ENCODE peak calls at places on chromosomes 1 and 21, in nine cellular contexts. Z is body of pancreas; B is CD8-positive, alpha-beta T cell; P is mammary epithelial cell; E is heart right ventricle; V is GM23338; D is left ventricle myocardium inferior; Q is RWPE1; X is upper lobe of right lung. G is an unnamed sample.

GRCh38 chr1:79551321-79551720 is 544.8 kb upstream of the ADGRL4 start:
- DNase-seq in V (no peak), Q (no peak), P (no peak), E (no peak), Z (no peak), D (no peak), X (no peak), B (no peak), G (no peak)

GRCh38 chr1:53826367-53826766 is 11.7 kb downstream of the NDC1 start:
- DNase-seq in Z (no peak), V (peak; percentile 16), E (no peak), B (no peak), P (no peak), Q (no peak), X (no peak), D (no peak), G (no peak)

GRCh38 chr1:206911064-206911663 is 10.6 kb downstream of the FCMR start:
- DNase-seq in P (peak; percentile 60), Z (peak; percentile 52), X (no peak), V (peak; percentile 58), Q (peak; percentile 93), E (no peak), B (no peak), D (no peak), G (no peak)

GRCh38 chr1:107405241-107405640 is 264.4 kb downstream of the NTNG1 start:
- DNase-seq in D (no peak), B (no peak), Z (no peak), E (no peak), V (no peak), X (no peak), Q (no peak), P (peak; percentile 52), G (no peak)

GRCh38 chr1:24003331-24003972 is 23.3 kb upstream of the SRSF10 start:
- DNase-seq in B (no peak), P (peak; percentile 70), E (no peak), Z (no peak), Q (no peak), V (peak; percentile 59), D (no peak), X (no peak), G (no peak)

GRCh38 chr1:24348196-24348595 is 29.0 kb downstream of the GRHL3 start:
- DNase-seq in X (no peak), D (no peak), V (no peak), P (no peak), Z (no peak), E (no peak), B (no peak), Q (no peak), G (no peak)

GRCh38 chr1:92926873-92927272 is 34.4 kb downstream of the DIPK1A start:
- DNase-seq in E (no peak), D (no peak), Z (no peak), X (no peak), P (no peak), Q (no peak), V (no peak), B (no peak), G (no peak)

GRCh38 chr21:26659181-26659580 is 86.1 kb upstream of the CYYR1 start:
- DNase-seq in D (no peak), B (no peak), Q (peak; percentile 4), V (no peak), E (no peak), X (no peak), Z (no peak), P (peak; percentile 54), G (no peak)

GRCh38 chr1:25562101-25562927 is 18.9 kb downstream of the LDLRAP1 start:
- DNase-seq in D (no peak), V (no peak), B (peak; percentile 94), Z (no peak), P (no peak), E (no peak), X (peak; percentile 54), Q (no peak), G (no peak)

GRCh38 chr1:151292207-151293030 is 10.3 kb downstream of the ZNF687 start:
- DNase-seq in E (no peak), D (no peak), V (peak; percentile 64), Z (no peak), P (no peak), X (no peak), B (peak; percentile 25), Q (no peak), G (no peak)

GRCh38 chr1:25167269-25168192 is 64.8 kb downstream of the SYF2 start:
- DNase-seq in Q (no peak), E (no peak), V (no peak), P (peak; percentile 89), B (no peak), X (no peak), D (no peak), Z (no peak), G (no peak)

GRCh38 chr1:18010945-18011344 is 96.7 kb upstream of the IGSF21 start:
- DNase-seq in D (no peak), P (no peak), E (no peak), Z (no peak), B (no peak), X (peak; percentile 3), V (peak; percentile 41), Q (no peak), G (no peak)

GRCh38 chr1:7385471-7386225 is 385.4 kb upstream of the VAMP3 start:
- DNase-seq in Z (no peak), P (no peak), E (no peak), B (no peak), D (peak; percentile 3), V (no peak), Q (no peak), X (no peak), G (peak; percentile 63)

DNA sequence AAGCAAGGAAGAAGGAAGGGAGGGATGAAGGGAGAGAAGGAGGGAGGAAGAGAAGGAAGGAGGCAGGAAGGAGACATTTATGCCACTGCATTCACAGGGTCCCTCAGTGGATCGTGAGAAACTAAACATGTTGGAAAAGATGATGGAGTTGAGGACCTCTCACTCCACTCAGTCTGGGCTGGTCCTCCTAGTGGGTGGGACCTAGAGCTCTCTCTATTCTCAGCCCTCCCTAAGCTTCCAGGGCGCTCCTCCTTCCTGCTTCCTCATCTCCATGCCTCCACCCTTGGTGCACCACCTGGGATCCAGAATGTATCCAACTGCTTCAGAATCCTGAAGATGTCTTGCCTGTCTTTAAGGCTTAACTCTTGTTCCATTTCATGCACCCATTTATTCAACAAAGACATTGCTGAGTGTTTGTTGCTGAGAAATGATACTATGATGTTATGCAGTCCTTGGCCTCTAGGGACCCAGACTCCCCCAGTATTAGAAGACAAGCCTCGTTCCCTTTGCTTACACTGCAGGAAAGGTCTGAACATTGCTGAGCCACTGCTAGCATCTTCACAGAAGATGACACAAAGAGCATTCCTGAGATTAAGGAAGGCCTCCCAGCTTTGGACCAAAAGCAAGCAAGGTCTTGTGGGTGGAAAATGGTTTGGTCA is 88.5 kb downstream of the BEND5 start:
- DNase-seq in P (no peak), D (no peak), B (no peak), E (no peak), Z (no peak), Q (no peak), X (no peak), V (peak; percentile 64), G (no peak)
- TF ChIP-seq CTCF in P (peak; percentile 32), D (no peak), B (no peak), E (no peak), Z (no peak), Q (no peak), X (no peak), V (peak; percentile 54), G (no peak)

GRCh38 chr1:178724386-178724733 is 684 bp upstream of the RALGPS2 start:
- DNase-seq in B (no peak), D (no peak), Z (no peak), V (peak; percentile 34), X (no peak), E (no peak), Q (no peak), P (no peak), G (no peak)

GRCh38 chr1:178725603-178726517 is 816 bp downstream of the RALGPS2 start:
- DNase-seq in V (peak; percentile 93), Z (peak; percentile 84), B (peak; percentile 77), E (peak; percentile 45), D (peak; percentile 48), X (peak; percentile 81), Q (peak; percentile 75), P (peak; percentile 89), G (peak; percentile 68)

GRCh38 chr1:178726545-178726944 is 1.5 kb downstream of the RALGPS2 start:
- DNase-seq in B (no peak), V (no peak), Z (no peak), P (no peak), E (no peak), Q (no peak), D (no peak), X (no peak), G (no peak)

GRCh38 chr1:178724734-178725602 is at the start of gene RALGPS2:
- DNase-seq in E (peak; percentile 73), X (peak; percentile 82), Z (peak; percentile 68), P (peak; percentile 80), Q (peak; percentile 64), V (peak; percentile 84), D (peak; percentile 73), B (peak; percentile 73), G (no peak)

DNA sequence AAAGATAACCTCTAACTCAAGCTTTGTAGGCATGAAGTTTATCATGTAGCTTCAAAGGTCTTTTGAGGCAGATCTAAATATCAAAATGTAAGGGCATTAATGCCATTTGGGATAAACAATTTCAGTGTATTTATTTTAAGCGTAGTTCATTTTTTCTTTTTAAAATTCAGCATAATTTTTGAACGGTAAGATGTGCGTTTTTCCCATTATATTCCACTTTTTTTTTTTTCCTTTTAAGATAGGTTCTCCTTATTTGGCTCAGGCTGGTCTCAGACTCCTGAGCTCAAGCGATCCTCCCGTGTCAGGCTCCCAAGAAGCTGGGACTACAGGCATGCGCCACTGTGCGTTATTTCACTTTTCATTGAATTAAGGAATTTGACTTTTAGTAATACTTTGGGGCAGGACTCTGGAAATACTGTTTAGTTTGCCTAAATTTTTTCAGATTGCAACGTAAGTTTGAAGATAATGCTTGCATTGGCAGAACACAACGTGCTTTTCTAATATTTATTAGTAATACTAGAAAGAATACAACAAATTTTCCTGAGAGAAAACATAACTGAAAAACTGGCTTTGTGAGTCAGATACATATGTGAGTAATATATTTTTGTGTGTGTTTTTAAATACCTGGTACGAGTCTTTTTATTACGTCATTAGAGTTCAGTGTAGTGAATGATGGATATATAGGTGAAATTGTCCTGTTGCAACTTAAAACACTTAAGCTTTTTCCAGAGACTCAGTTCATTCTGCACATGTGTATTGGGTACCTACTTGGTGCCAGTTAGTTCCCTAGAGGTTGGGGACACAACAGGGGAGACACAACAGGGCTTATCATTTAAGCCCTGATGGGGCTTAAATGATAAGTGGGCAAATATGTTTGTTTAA is 2.2 kb downstream of the RALGPS2 start:
- DNase-seq in D (no peak), B (no peak), Q (peak; percentile 24), X (no peak), V (no peak), Z (no peak), E (no peak), P (peak; percentile 57), G (no peak)
- H3K27ac ChIP-seq in D (peak overlapping the region; percentile 86), B (no peak overlapping the region), Q (no peak overlapping the region), X (no peak overlapping the region), V (no peak overlapping the region), Z (peak overlapping the region; percentile 99), E (no peak overlapping the region), P (peak overlapping the region; percentile 85), G (no peak overlapping the region)

GRCh38 chr1:163141556-163141955 is 61.2 kb downstream of the RGS5 start:
- DNase-seq in V (no peak), X (no peak), D (no peak), B (no peak), Z (no peak), Q (no peak), E (no peak), P (no peak), G (no peak)
- TF ChIP-seq CTCF in V (no peak), X (no peak), D (no peak), B (no peak), Z (no peak), Q (no peak), E (no peak), P (no peak), G (no peak)

GRCh38 chr1:208002672-208003071 is 91.7 kb upstream of the CD34 start:
- DNase-seq in D (no peak), P (no peak), Z (no peak), X (no peak), Q (no peak), V (no peak), E (no peak), B (no peak), G (no peak)
- H3K27ac ChIP-seq in D (no peak overlapping the region), P (no peak overlapping the region), Z (no peak overlapping the region), X (no peak overlapping the region), Q (no peak overlapping the region), V (no peak overlapping the region), E (no peak overlapping the region), B (no peak overlapping the region), G (no peak overlapping the region)

G was measured in suprapubic skin.